ENCODE peak calls at places on chromosomes 1 and 21, in nine cellular contexts. One of them, this sample, is unnamed.

GRCh38 chr21:31929548-31929947 is 56.7 kb downstream of the HUNK start:
- DNase-seq in GM12864: no peak
- DNase-seq in body of pancreas: no peak
- DNase-seq in IMR-90: no peak
- DNase-seq in HL-60: no peak
- DNase-seq in testis: no peak
- DNase-seq in cardiac fibroblast: no peak
- DNase-seq in brain microvascular endothelial cell: no peak
- DNase-seq in fibroblast of pulmonary artery: no peak
- DNase-seq in this sample: no peak

GRCh38 chr1:17016317-17016661 is 4.6 kb upstream of the ATP13A2 start:
- DNase-seq in IMR-90: peak
- DNase-seq in fibroblast of pulmonary artery: peak
- DNase-seq in testis: no peak
- DNase-seq in GM12864: no peak
- DNase-seq in cardiac fibroblast: peak
- DNase-seq in HL-60: no peak
- DNase-seq in brain microvascular endothelial cell: peak
- DNase-seq in body of pancreas: no peak
- DNase-seq in this sample: peak

GRCh38 chr1:39540504-39541031 is 36.0 kb downstream of the PABPC4 start:
- DNase-seq in fibroblast of pulmonary artery: peak
- DNase-seq in body of pancreas: peak
- DNase-seq in brain microvascular endothelial cell: peak
- DNase-seq in IMR-90: peak
- DNase-seq in testis: peak
- DNase-seq in cardiac fibroblast: peak
- DNase-seq in GM12864: no peak
- DNase-seq in HL-60: no peak
- DNase-seq in this sample: no peak

GRCh38 chr1:25540750-25541350 is 2.6 kb upstream of the LDLRAP1 start:
- DNase-seq in body of pancreas: peak
- DNase-seq in IMR-90: no peak
- DNase-seq in cardiac fibroblast: no peak
- DNase-seq in fibroblast of pulmonary artery: no peak
- DNase-seq in GM12864: no peak
- DNase-seq in brain microvascular endothelial cell: no peak
- DNase-seq in HL-60: no peak
- DNase-seq in testis: no peak
- DNase-seq in this sample: no peak

GRCh38 chr21:36461277-36461917 is 18.5 kb downstream of the CLDN14 start:
- DNase-seq in IMR-90: no peak
- DNase-seq in fibroblast of pulmonary artery: no peak
- DNase-seq in HL-60: no peak
- DNase-seq in body of pancreas: no peak
- DNase-seq in testis: no peak
- DNase-seq in brain microvascular endothelial cell: no peak
- DNase-seq in cardiac fibroblast: no peak
- DNase-seq in GM12864: no peak
- DNase-seq in this sample: no peak

GRCh38 chr1:67610450-67610849 is 74.6 kb upstream of the GADD45A start:
- DNase-seq in cardiac fibroblast: no peak
- DNase-seq in IMR-90: no peak
- DNase-seq in GM12864: no peak
- DNase-seq in fibroblast of pulmonary artery: no peak
- DNase-seq in brain microvascular endothelial cell: no peak
- DNase-seq in testis: no peak
- DNase-seq in body of pancreas: no peak
- DNase-seq in HL-60: no peak
- DNase-seq in this sample: no peak

GRCh38 chr1:172726740-172727139 is 67.8 kb downstream of the FASLG start:
- DNase-seq in IMR-90: no peak
- DNase-seq in GM12864: no peak
- DNase-seq in brain microvascular endothelial cell: no peak
- DNase-seq in HL-60: peak
- DNase-seq in testis: no peak
- DNase-seq in body of pancreas: no peak
- DNase-seq in fibroblast of pulmonary artery: no peak
- DNase-seq in cardiac fibroblast: no peak
- DNase-seq in this sample: no peak

GRCh38 chr21:41141031-41141457 is 26.9 kb upstream of the BACE2 start:
- DNase-seq in GM12864: no peak
- DNase-seq in brain microvascular endothelial cell: peak
- DNase-seq in cardiac fibroblast: peak
- DNase-seq in IMR-90: peak
- DNase-seq in body of pancreas: peak
- DNase-seq in fibroblast of pulmonary artery: peak
- DNase-seq in testis: no peak
- DNase-seq in HL-60: no peak
- DNase-seq in this sample: peak

GRCh38 chr1:1110561-1110971 is 5.3 kb downstream of the C1orf159 start:
- DNase-seq in GM12864: no peak
- DNase-seq in brain microvascular endothelial cell: no peak
- DNase-seq in HL-60: no peak
- DNase-seq in body of pancreas: no peak
- DNase-seq in cardiac fibroblast: no peak
- DNase-seq in fibroblast of pulmonary artery: no peak
- DNase-seq in testis: no peak
- DNase-seq in IMR-90: no peak
- DNase-seq in this sample: no peak

GRCh38 chr1:115123116-115123515 is 33.8 kb upstream of the TSPAN2 start:
- DNase-seq in IMR-90: peak
- DNase-seq in HL-60: no peak
- DNase-seq in testis: no peak
- DNase-seq in fibroblast of pulmonary artery: no peak
- DNase-seq in brain microvascular endothelial cell: no peak
- DNase-seq in GM12864: no peak
- DNase-seq in body of pancreas: no peak
- DNase-seq in cardiac fibroblast: no peak
- DNase-seq in this sample: no peak

GRCh38 chr1:229862017-229862774 is 204.8 kb upstream of the GALNT2 start:
- DNase-seq in HL-60: no peak
- DNase-seq in body of pancreas: no peak
- DNase-seq in fibroblast of pulmonary artery: no peak
- DNase-seq in testis: peak
- DNase-seq in GM12864: no peak
- DNase-seq in cardiac fibroblast: no peak
- DNase-seq in IMR-90: no peak
- DNase-seq in brain microvascular endothelial cell: no peak
- DNase-seq in this sample: no peak

GRCh38 chr1:44217809-44218410 is 4.6 kb downstream of the DMAP1 start:
- DNase-seq in HL-60: peak
- DNase-seq in body of pancreas: peak
- DNase-seq in brain microvascular endothelial cell: peak
- DNase-seq in GM12864: peak
- DNase-seq in IMR-90: peak
- DNase-seq in testis: peak
- DNase-seq in fibroblast of pulmonary artery: peak
- DNase-seq in cardiac fibroblast: peak
- DNase-seq in this sample: peak

DNA sequence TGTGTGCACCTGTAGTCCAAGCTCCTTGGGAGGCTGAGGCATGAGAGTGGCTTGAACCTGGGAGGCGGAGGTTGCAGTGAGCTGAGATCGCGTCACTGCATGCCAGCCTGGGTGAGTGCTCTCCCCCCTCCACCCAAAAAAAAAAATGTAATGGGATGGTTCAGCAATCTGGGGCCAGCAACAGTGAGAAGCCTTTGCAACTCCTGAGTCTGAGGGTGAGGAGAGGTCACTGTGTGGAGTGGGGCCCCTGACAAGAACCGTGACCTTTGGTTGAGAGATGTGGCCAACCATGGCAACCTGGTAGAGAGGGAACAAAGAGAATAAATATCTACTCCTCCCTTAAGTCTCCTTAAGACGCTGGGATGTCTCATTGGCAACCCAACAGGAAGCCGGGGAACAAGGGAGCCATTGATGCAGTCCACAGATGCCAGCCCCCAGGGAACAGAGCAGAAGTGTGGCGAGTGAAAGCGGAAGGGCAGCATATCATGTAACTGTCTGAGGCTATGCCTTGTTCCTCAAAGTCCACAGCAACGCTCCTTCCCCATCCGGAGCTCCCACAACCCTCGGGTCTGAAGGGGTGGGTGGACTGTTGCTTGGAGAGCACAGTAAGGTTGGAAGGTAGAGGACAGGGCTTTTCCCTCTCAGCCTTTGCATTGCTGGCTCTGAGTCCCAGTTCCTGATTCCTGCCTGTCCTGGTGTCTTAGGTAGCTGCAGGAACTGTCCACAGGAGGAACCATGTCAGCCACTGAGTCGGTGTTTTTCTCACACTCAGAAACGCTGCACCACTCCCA is 8.3 kb downstream of the TRNP1 start:
- DNase-seq in fibroblast of pulmonary artery: no peak
- DNase-seq in testis: peak
- DNase-seq in cardiac fibroblast: no peak
- DNase-seq in HL-60: peak
- DNase-seq in brain microvascular endothelial cell: no peak
- DNase-seq in body of pancreas: peak
- DNase-seq in GM12864: no peak
- DNase-seq in IMR-90: no peak
- DNase-seq in this sample: no peak
- TF ChIP-seq CTCF in fibroblast of pulmonary artery: no peak
- TF ChIP-seq CTCF in testis: no peak
- TF ChIP-seq CTCF in cardiac fibroblast: no peak
- TF ChIP-seq CTCF in HL-60: no peak
- TF ChIP-seq CTCF in brain microvascular endothelial cell: no peak
- TF ChIP-seq CTCF in body of pancreas: no peak
- TF ChIP-seq CTCF in GM12864: no peak
- TF ChIP-seq CTCF in IMR-90: no peak
- TF ChIP-seq CTCF in this sample: no peak

DNA sequence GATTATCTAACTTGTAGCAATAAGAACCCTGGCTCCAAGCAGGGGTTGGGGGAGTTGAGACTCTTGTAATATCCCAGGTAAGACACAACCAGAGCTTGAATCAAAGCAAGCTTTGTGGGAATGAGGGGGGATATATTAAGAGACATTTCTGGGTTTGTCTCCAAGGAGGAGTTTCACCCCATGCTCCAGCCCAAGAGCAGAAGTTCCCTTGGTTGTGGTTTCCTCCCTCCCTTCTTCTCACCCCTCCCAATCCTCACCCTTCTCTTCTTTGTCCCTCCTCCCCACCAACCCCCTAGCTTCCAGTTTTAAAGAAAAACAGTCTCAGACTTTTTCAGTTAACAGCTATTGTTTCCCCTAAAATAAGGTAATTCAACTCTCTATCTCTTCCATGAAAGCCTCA is 11.9 kb downstream of the TRAF3IP3 start:
- DNase-seq in cardiac fibroblast: no peak
- DNase-seq in testis: no peak
- DNase-seq in body of pancreas: no peak
- DNase-seq in HL-60: peak
- DNase-seq in GM12864: no peak
- DNase-seq in IMR-90: no peak
- DNase-seq in fibroblast of pulmonary artery: no peak
- DNase-seq in brain microvascular endothelial cell: no peak
- DNase-seq in this sample: no peak
- H3K4me3 ChIP-seq in cardiac fibroblast: no peak
- H3K4me3 ChIP-seq in testis: no peak
- H3K4me3 ChIP-seq in body of pancreas: no peak
- H3K4me3 ChIP-seq in HL-60: peak
- H3K4me3 ChIP-seq in GM12864: peak
- H3K4me3 ChIP-seq in IMR-90: no peak
- H3K4me3 ChIP-seq in fibroblast of pulmonary artery: no peak
- H3K4me3 ChIP-seq in brain microvascular endothelial cell: no peak
- H3K4me3 ChIP-seq in this sample: no peak

GRCh38 chr1:155966135-155966534 is 12.2 kb downstream of the ARHGEF2 start:
- DNase-seq in IMR-90: no peak
- DNase-seq in fibroblast of pulmonary artery: no peak
- DNase-seq in HL-60: no peak
- DNase-seq in cardiac fibroblast: no peak
- DNase-seq in GM12864: no peak
- DNase-seq in testis: no peak
- DNase-seq in brain microvascular endothelial cell: no peak
- DNase-seq in body of pancreas: no peak
- DNase-seq in this sample: no peak
- TF ChIP-seq CTCF in IMR-90: peak
- TF ChIP-seq CTCF in fibroblast of pulmonary artery: peak
- TF ChIP-seq CTCF in HL-60: no peak
- TF ChIP-seq CTCF in cardiac fibroblast: peak
- TF ChIP-seq CTCF in GM12864: peak
- TF ChIP-seq CTCF in testis: no peak
- TF ChIP-seq CTCF in brain microvascular endothelial cell: peak
- TF ChIP-seq CTCF in body of pancreas: no peak
- TF ChIP-seq CTCF in this sample: peak

GRCh38 chr1:91871994-91872393 is 14.0 kb downstream of the TGFBR3 start:
- DNase-seq in HL-60: no peak
- DNase-seq in cardiac fibroblast: no peak
- DNase-seq in GM12864: no peak
- DNase-seq in brain microvascular endothelial cell: no peak
- DNase-seq in fibroblast of pulmonary artery: peak
- DNase-seq in body of pancreas: no peak
- DNase-seq in IMR-90: peak
- DNase-seq in testis: no peak
- DNase-seq in this sample: peak
- H3K4me3 ChIP-seq in HL-60: no peak
- H3K4me3 ChIP-seq in cardiac fibroblast: no peak
- H3K4me3 ChIP-seq in GM12864: no peak
- H3K4me3 ChIP-seq in brain microvascular endothelial cell: no peak
- H3K4me3 ChIP-seq in fibroblast of pulmonary artery: no peak
- H3K4me3 ChIP-seq in body of pancreas: no peak
- H3K4me3 ChIP-seq in IMR-90: no peak
- H3K4me3 ChIP-seq in testis: no peak
- H3K4me3 ChIP-seq in this sample: no peak